ENCODE peak calls at places on chromosomes 12 and 14, in eight cellular contexts. One of them, this sample, is unnamed.

GRCh38 chr12:53049582-53050318 is at the start of gene TNS2:
- DNase-seq in T-helper 9 cell: no peak
- DNase-seq in Kasumi-1: no peak
- DNase-seq in NCI-H2081: peak
- DNase-seq in CD8-positive, alpha-beta memory T cell: no peak
- DNase-seq in GM13977: no peak
- DNase-seq in NCI-H1105 treated with DMSO at 0.1 percent for 48 hours: no peak
- DNase-seq in neural crest cell: no peak
- DNase-seq in this sample: no peak

GRCh38 chr12:573226-573625 is 90.0 kb downstream of the NINJ2 start:
- DNase-seq in T-helper 9 cell: no peak
- DNase-seq in Kasumi-1: no peak
- DNase-seq in NCI-H2081: no peak
- DNase-seq in CD8-positive, alpha-beta memory T cell: no peak
- DNase-seq in GM13977: no peak
- DNase-seq in NCI-H1105 treated with DMSO at 0.1 percent for 48 hours: no peak
- DNase-seq in neural crest cell: no peak
- DNase-seq in this sample: no peak

GRCh38 chr12:91194500-91194899 is 11.9 kb upstream of the DCN start:
- DNase-seq in T-helper 9 cell: no peak
- DNase-seq in Kasumi-1: no peak
- DNase-seq in NCI-H2081: no peak
- DNase-seq in CD8-positive, alpha-beta memory T cell: no peak
- DNase-seq in GM13977: no peak
- DNase-seq in NCI-H1105 treated with DMSO at 0.1 percent for 48 hours: no peak
- DNase-seq in neural crest cell: no peak
- DNase-seq in this sample: no peak

GRCh38 chr14:71220462-71220861 is 313.2 kb downstream of the PCNX1 start:
- DNase-seq in T-helper 9 cell: no peak
- DNase-seq in Kasumi-1: no peak
- DNase-seq in NCI-H2081: no peak
- DNase-seq in CD8-positive, alpha-beta memory T cell: no peak
- DNase-seq in GM13977: no peak
- DNase-seq in NCI-H1105 treated with DMSO at 0.1 percent for 48 hours: no peak
- DNase-seq in neural crest cell: no peak
- DNase-seq in this sample: no peak

GRCh38 chr12:44285321-44285720 is 449.4 kb downstream of the TMEM117 start:
- DNase-seq in T-helper 9 cell: no peak
- DNase-seq in Kasumi-1: no peak
- DNase-seq in NCI-H2081: no peak
- DNase-seq in CD8-positive, alpha-beta memory T cell: no peak
- DNase-seq in GM13977: no peak
- DNase-seq in NCI-H1105 treated with DMSO at 0.1 percent for 48 hours: no peak
- DNase-seq in neural crest cell: no peak
- DNase-seq in this sample: no peak

GRCh38 chr12:131559517-131560516 is 151.1 kb upstream of the SFSWAP start:
- DNase-seq in T-helper 9 cell: no peak
- DNase-seq in Kasumi-1: no peak
- DNase-seq in NCI-H2081: no peak
- DNase-seq in CD8-positive, alpha-beta memory T cell: no peak
- DNase-seq in GM13977: no peak
- DNase-seq in NCI-H1105 treated with DMSO at 0.1 percent for 48 hours: no peak
- DNase-seq in neural crest cell: no peak
- DNase-seq in this sample: peak

GRCh38 chr14:101495827-101496778 is 65.2 kb upstream of the DIO3 start:
- DNase-seq in T-helper 9 cell: no peak
- DNase-seq in Kasumi-1: no peak
- DNase-seq in NCI-H2081: no peak
- DNase-seq in CD8-positive, alpha-beta memory T cell: no peak
- DNase-seq in GM13977: no peak
- DNase-seq in NCI-H1105 treated with DMSO at 0.1 percent for 48 hours: no peak
- DNase-seq in neural crest cell: no peak
- DNase-seq in this sample: no peak

GRCh38 chr14:87102979-87103378 is 890.0 kb downstream of the GALC start:
- DNase-seq in T-helper 9 cell: no peak
- DNase-seq in Kasumi-1: no peak
- DNase-seq in NCI-H2081: no peak
- DNase-seq in CD8-positive, alpha-beta memory T cell: no peak
- DNase-seq in GM13977: no peak
- DNase-seq in NCI-H1105 treated with DMSO at 0.1 percent for 48 hours: no peak
- DNase-seq in neural crest cell: no peak
- DNase-seq in this sample: peak

GRCh38 chr14:88013750-88014349 is 8.9 kb downstream of the GPR65 start:
- DNase-seq in T-helper 9 cell: peak
- DNase-seq in Kasumi-1: peak
- DNase-seq in NCI-H2081: peak
- DNase-seq in CD8-positive, alpha-beta memory T cell: no peak
- DNase-seq in GM13977: no peak
- DNase-seq in NCI-H1105 treated with DMSO at 0.1 percent for 48 hours: peak
- DNase-seq in neural crest cell: peak
- DNase-seq in this sample: peak

GRCh38 chr14:78157855-78158436 is 12.2 kb upstream of the NRXN3 start:
- DNase-seq in T-helper 9 cell: no peak
- DNase-seq in Kasumi-1: peak
- DNase-seq in NCI-H2081: no peak
- DNase-seq in CD8-positive, alpha-beta memory T cell: no peak
- DNase-seq in GM13977: no peak
- DNase-seq in NCI-H1105 treated with DMSO at 0.1 percent for 48 hours: no peak
- DNase-seq in neural crest cell: peak
- DNase-seq in this sample: peak

GRCh38 chr12:68835333-68835908 is 27.4 kb downstream of the MDM2 start:
- DNase-seq in T-helper 9 cell: no peak
- DNase-seq in Kasumi-1: no peak
- DNase-seq in NCI-H2081: no peak
- DNase-seq in CD8-positive, alpha-beta memory T cell: no peak
- DNase-seq in GM13977: no peak
- DNase-seq in NCI-H1105 treated with DMSO at 0.1 percent for 48 hours: no peak
- DNase-seq in neural crest cell: no peak
- DNase-seq in this sample: no peak

GRCh38 chr12:15688202-15688736 is 100.9 kb downstream of the EPS8 start:
- DNase-seq in T-helper 9 cell: no peak
- DNase-seq in Kasumi-1: peak
- DNase-seq in NCI-H2081: no peak
- DNase-seq in CD8-positive, alpha-beta memory T cell: no peak
- DNase-seq in GM13977: no peak
- DNase-seq in NCI-H1105 treated with DMSO at 0.1 percent for 48 hours: no peak
- DNase-seq in neural crest cell: peak
- DNase-seq in this sample: no peak

GRCh38 chr14:63045234-63045611 is at the start of gene KCNH5:
- DNase-seq in T-helper 9 cell: no peak
- DNase-seq in Kasumi-1: no peak
- DNase-seq in NCI-H2081: peak
- DNase-seq in CD8-positive, alpha-beta memory T cell: no peak
- DNase-seq in GM13977: peak
- DNase-seq in NCI-H1105 treated with DMSO at 0.1 percent for 48 hours: peak
- DNase-seq in neural crest cell: no peak
- DNase-seq in this sample: no peak

GRCh38 chr14:91997492-91997891 is 42.4 kb downstream of the TRIP11 start:
- DNase-seq in T-helper 9 cell: no peak
- DNase-seq in Kasumi-1: peak
- DNase-seq in NCI-H2081: no peak
- DNase-seq in CD8-positive, alpha-beta memory T cell: no peak
- DNase-seq in GM13977: no peak
- DNase-seq in NCI-H1105 treated with DMSO at 0.1 percent for 48 hours: no peak
- DNase-seq in neural crest cell: no peak
- DNase-seq in this sample: no peak

GRCh38 chr14:100402631-100403030 is 79.5 kb downstream of the SLC25A47 start:
- DNase-seq in T-helper 9 cell: no peak
- DNase-seq in Kasumi-1: no peak
- DNase-seq in NCI-H2081: peak
- DNase-seq in CD8-positive, alpha-beta memory T cell: no peak
- DNase-seq in GM13977: no peak
- DNase-seq in NCI-H1105 treated with DMSO at 0.1 percent for 48 hours: peak
- DNase-seq in neural crest cell: no peak
- DNase-seq in this sample: no peak

GRCh38 chr14:21300892-21301291 is 21.0 kb downstream of the RPGRIP1 start:
- DNase-seq in T-helper 9 cell: peak
- DNase-seq in Kasumi-1: peak
- DNase-seq in NCI-H2081: peak
- DNase-seq in CD8-positive, alpha-beta memory T cell: peak
- DNase-seq in GM13977: peak
- DNase-seq in NCI-H1105 treated with DMSO at 0.1 percent for 48 hours: peak
- DNase-seq in neural crest cell: peak
- DNase-seq in this sample: peak

GRCh38 chr14:43735926-43736325 is 771.2 kb downstream of the FSCB start:
- DNase-seq in T-helper 9 cell: no peak
- DNase-seq in Kasumi-1: no peak
- DNase-seq in NCI-H2081: no peak
- DNase-seq in CD8-positive, alpha-beta memory T cell: no peak
- DNase-seq in GM13977: no peak
- DNase-seq in NCI-H1105 treated with DMSO at 0.1 percent for 48 hours: no peak
- DNase-seq in neural crest cell: no peak
- DNase-seq in this sample: no peak

GRCh38 chr14:74955229-74955999 is at the start of gene PGF:
- DNase-seq in T-helper 9 cell: peak
- DNase-seq in Kasumi-1: peak
- DNase-seq in NCI-H2081: peak
- DNase-seq in CD8-positive, alpha-beta memory T cell: peak
- DNase-seq in GM13977: peak
- DNase-seq in NCI-H1105 treated with DMSO at 0.1 percent for 48 hours: peak
- DNase-seq in neural crest cell: peak
- DNase-seq in this sample: no peak

GRCh38 chr14:55752580-55753365 is 172.8 kb downstream of the KTN1 start:
- DNase-seq in T-helper 9 cell: no peak
- DNase-seq in Kasumi-1: no peak
- DNase-seq in NCI-H2081: peak
- DNase-seq in CD8-positive, alpha-beta memory T cell: no peak
- DNase-seq in GM13977: no peak
- DNase-seq in NCI-H1105 treated with DMSO at 0.1 percent for 48 hours: peak
- DNase-seq in neural crest cell: no peak
- DNase-seq in this sample: no peak

GRCh38 chr14:100147181-100147631 is 12.2 kb downstream of the DEGS2 start:
- DNase-seq in T-helper 9 cell: peak
- DNase-seq in Kasumi-1: peak
- DNase-seq in NCI-H2081: no peak
- DNase-seq in CD8-positive, alpha-beta memory T cell: peak
- DNase-seq in GM13977: no peak
- DNase-seq in NCI-H1105 treated with DMSO at 0.1 percent for 48 hours: no peak
- DNase-seq in neural crest cell: no peak
- DNase-seq in this sample: peak

This sample was measured in Karpas-422.